ENCODE peak calls at places on chromosomes 5 and 9, in nine cellular contexts. One of them, this sample, is unnamed.

GRCh38 chr5:176700239-176700847 is 53.1 kb downstream of the TSPAN17 start:
- DNase-seq in anterior cingulate cortex: peak; percentile 22
- DNase-seq in Caki2: no peak
- DNase-seq in right lobe of liver: no peak
- DNase-seq in left cardiac atrium: no peak
- DNase-seq in GM12878: no peak
- DNase-seq in activated CD8-positive, alpha-beta memory T cell treated with anti-CD3 and anti-CD28 coated beads for 1 hour: no peak
- DNase-seq in IMR-90: no peak
- DNase-seq in stimulated activated CD4-positive, alpha-beta T cell treated with anti-CD3 and anti-CD28 coated beads, TNF-alpha, amount 100 ng/mL, for 1 hour: no peak
- DNase-seq in this sample: peak; percentile 7

GRCh38 chr5:16464664-16465543 is 696 bp downstream of the ZNF622 start:
- DNase-seq in anterior cingulate cortex: no peak
- DNase-seq in Caki2: no peak
- DNase-seq in right lobe of liver: no peak
- DNase-seq in left cardiac atrium: no peak
- DNase-seq in GM12878: no peak
- DNase-seq in activated CD8-positive, alpha-beta memory T cell treated with anti-CD3 and anti-CD28 coated beads for 1 hour: no peak
- DNase-seq in IMR-90: no peak
- DNase-seq in stimulated activated CD4-positive, alpha-beta T cell treated with anti-CD3 and anti-CD28 coated beads, TNF-alpha, amount 100 ng/mL, for 1 hour: no peak
- DNase-seq in this sample: peak; percentile 33

GRCh38 chr5:78927657-78928282 is 57.3 kb downstream of the ARSB start:
- DNase-seq in anterior cingulate cortex: no peak
- DNase-seq in Caki2: peak; percentile 67
- DNase-seq in right lobe of liver: no peak
- DNase-seq in left cardiac atrium: no peak
- DNase-seq in GM12878: no peak
- DNase-seq in activated CD8-positive, alpha-beta memory T cell treated with anti-CD3 and anti-CD28 coated beads for 1 hour: no peak
- DNase-seq in IMR-90: peak; percentile 84
- DNase-seq in stimulated activated CD4-positive, alpha-beta T cell treated with anti-CD3 and anti-CD28 coated beads, TNF-alpha, amount 100 ng/mL, for 1 hour: no peak
- DNase-seq in this sample: no peak

GRCh38 chr5:143466632-143467031 is 63.1 kb upstream of the NR3C1 start:
- DNase-seq in anterior cingulate cortex: no peak
- DNase-seq in Caki2: no peak
- DNase-seq in right lobe of liver: no peak
- DNase-seq in left cardiac atrium: no peak
- DNase-seq in GM12878: no peak
- DNase-seq in activated CD8-positive, alpha-beta memory T cell treated with anti-CD3 and anti-CD28 coated beads for 1 hour: no peak
- DNase-seq in IMR-90: no peak
- DNase-seq in stimulated activated CD4-positive, alpha-beta T cell treated with anti-CD3 and anti-CD28 coated beads, TNF-alpha, amount 100 ng/mL, for 1 hour: no peak
- DNase-seq in this sample: no peak

GRCh38 chr5:6686916-6687409 is 26.3 kb upstream of the TENT4A start:
- DNase-seq in anterior cingulate cortex: no peak
- DNase-seq in Caki2: no peak
- DNase-seq in right lobe of liver: no peak
- DNase-seq in left cardiac atrium: peak; percentile 34
- DNase-seq in GM12878: no peak
- DNase-seq in activated CD8-positive, alpha-beta memory T cell treated with anti-CD3 and anti-CD28 coated beads for 1 hour: no peak
- DNase-seq in IMR-90: peak; percentile 60
- DNase-seq in stimulated activated CD4-positive, alpha-beta T cell treated with anti-CD3 and anti-CD28 coated beads, TNF-alpha, amount 100 ng/mL, for 1 hour: no peak
- DNase-seq in this sample: no peak

GRCh38 chr9:127720865-127721227 is 5.0 kb downstream of the TTC16 start:
- DNase-seq in anterior cingulate cortex: no peak
- DNase-seq in Caki2: no peak
- DNase-seq in right lobe of liver: no peak
- DNase-seq in left cardiac atrium: no peak
- DNase-seq in GM12878: no peak
- DNase-seq in activated CD8-positive, alpha-beta memory T cell treated with anti-CD3 and anti-CD28 coated beads for 1 hour: no peak
- DNase-seq in IMR-90: no peak
- DNase-seq in stimulated activated CD4-positive, alpha-beta T cell treated with anti-CD3 and anti-CD28 coated beads, TNF-alpha, amount 100 ng/mL, for 1 hour: no peak
- DNase-seq in this sample: no peak

GRCh38 chr5:101018299-101018698 is 115.2 kb upstream of the ST8SIA4 start:
- DNase-seq in anterior cingulate cortex: no peak
- DNase-seq in Caki2: no peak
- DNase-seq in right lobe of liver: no peak
- DNase-seq in left cardiac atrium: no peak
- DNase-seq in GM12878: no peak
- DNase-seq in activated CD8-positive, alpha-beta memory T cell treated with anti-CD3 and anti-CD28 coated beads for 1 hour: no peak
- DNase-seq in IMR-90: no peak
- DNase-seq in stimulated activated CD4-positive, alpha-beta T cell treated with anti-CD3 and anti-CD28 coated beads, TNF-alpha, amount 100 ng/mL, for 1 hour: no peak
- DNase-seq in this sample: no peak

GRCh38 chr9:107067715-107068416 is 204.9 kb downstream of the ZNF462 start:
- DNase-seq in anterior cingulate cortex: no peak
- DNase-seq in Caki2: no peak
- DNase-seq in right lobe of liver: no peak
- DNase-seq in left cardiac atrium: no peak
- DNase-seq in GM12878: no peak
- DNase-seq in activated CD8-positive, alpha-beta memory T cell treated with anti-CD3 and anti-CD28 coated beads for 1 hour: no peak
- DNase-seq in IMR-90: no peak
- DNase-seq in stimulated activated CD4-positive, alpha-beta T cell treated with anti-CD3 and anti-CD28 coated beads, TNF-alpha, amount 100 ng/mL, for 1 hour: no peak
- DNase-seq in this sample: no peak

GRCh38 chr5:177128551-177128976 is 5.0 kb upstream of the NSD1 start:
- DNase-seq in anterior cingulate cortex: no peak
- DNase-seq in Caki2: no peak
- DNase-seq in right lobe of liver: no peak
- DNase-seq in left cardiac atrium: peak; percentile 41
- DNase-seq in GM12878: no peak
- DNase-seq in activated CD8-positive, alpha-beta memory T cell treated with anti-CD3 and anti-CD28 coated beads for 1 hour: no peak
- DNase-seq in IMR-90: no peak
- DNase-seq in stimulated activated CD4-positive, alpha-beta T cell treated with anti-CD3 and anti-CD28 coated beads, TNF-alpha, amount 100 ng/mL, for 1 hour: no peak
- DNase-seq in this sample: no peak

GRCh38 chr5:103375356-103375755 is 116.8 kb downstream of the MACIR start:
- DNase-seq in anterior cingulate cortex: no peak
- DNase-seq in Caki2: no peak
- DNase-seq in right lobe of liver: no peak
- DNase-seq in left cardiac atrium: no peak
- DNase-seq in GM12878: no peak
- DNase-seq in activated CD8-positive, alpha-beta memory T cell treated with anti-CD3 and anti-CD28 coated beads for 1 hour: no peak
- DNase-seq in IMR-90: peak; percentile 92
- DNase-seq in stimulated activated CD4-positive, alpha-beta T cell treated with anti-CD3 and anti-CD28 coated beads, TNF-alpha, amount 100 ng/mL, for 1 hour: no peak
- DNase-seq in this sample: no peak

GRCh38 chr5:164048527-164048926 is 543.1 kb downstream of the MAT2B start:
- DNase-seq in anterior cingulate cortex: no peak
- DNase-seq in Caki2: no peak
- DNase-seq in right lobe of liver: no peak
- DNase-seq in left cardiac atrium: no peak
- DNase-seq in GM12878: no peak
- DNase-seq in activated CD8-positive, alpha-beta memory T cell treated with anti-CD3 and anti-CD28 coated beads for 1 hour: no peak
- DNase-seq in IMR-90: peak; percentile 44
- DNase-seq in stimulated activated CD4-positive, alpha-beta T cell treated with anti-CD3 and anti-CD28 coated beads, TNF-alpha, amount 100 ng/mL, for 1 hour: no peak
- DNase-seq in this sample: no peak

GRCh38 chr9:135227641-135228251 is 140.3 kb downstream of the OLFM1 start:
- DNase-seq in anterior cingulate cortex: no peak
- DNase-seq in Caki2: no peak
- DNase-seq in right lobe of liver: peak; percentile 30
- DNase-seq in left cardiac atrium: no peak
- DNase-seq in GM12878: no peak
- DNase-seq in activated CD8-positive, alpha-beta memory T cell treated with anti-CD3 and anti-CD28 coated beads for 1 hour: no peak
- DNase-seq in IMR-90: no peak
- DNase-seq in stimulated activated CD4-positive, alpha-beta T cell treated with anti-CD3 and anti-CD28 coated beads, TNF-alpha, amount 100 ng/mL, for 1 hour: no peak
- DNase-seq in this sample: no peak

GRCh38 chr5:159304961-159305595 is 25.2 kb downstream of the IL12B start:
- DNase-seq in anterior cingulate cortex: no peak
- DNase-seq in Caki2: peak; percentile 30
- DNase-seq in right lobe of liver: no peak
- DNase-seq in left cardiac atrium: no peak
- DNase-seq in GM12878: no peak
- DNase-seq in activated CD8-positive, alpha-beta memory T cell treated with anti-CD3 and anti-CD28 coated beads for 1 hour: no peak
- DNase-seq in IMR-90: peak; percentile 33
- DNase-seq in stimulated activated CD4-positive, alpha-beta T cell treated with anti-CD3 and anti-CD28 coated beads, TNF-alpha, amount 100 ng/mL, for 1 hour: no peak
- DNase-seq in this sample: no peak

GRCh38 chr5:16931334-16932110 is 4.6 kb downstream of the MYO10 start:
- DNase-seq in anterior cingulate cortex: no peak
- DNase-seq in Caki2: peak; percentile 53
- DNase-seq in right lobe of liver: no peak
- DNase-seq in left cardiac atrium: no peak
- DNase-seq in GM12878: no peak
- DNase-seq in activated CD8-positive, alpha-beta memory T cell treated with anti-CD3 and anti-CD28 coated beads for 1 hour: no peak
- DNase-seq in IMR-90: no peak
- DNase-seq in stimulated activated CD4-positive, alpha-beta T cell treated with anti-CD3 and anti-CD28 coated beads, TNF-alpha, amount 100 ng/mL, for 1 hour: no peak
- DNase-seq in this sample: no peak

GRCh38 chr9:96420468-96421219 is 2.5 kb upstream of the ZNF367 start:
- DNase-seq in anterior cingulate cortex: no peak
- DNase-seq in Caki2: peak; percentile 97
- DNase-seq in right lobe of liver: peak; percentile 73
- DNase-seq in left cardiac atrium: no peak
- DNase-seq in GM12878: peak; percentile 61
- DNase-seq in activated CD8-positive, alpha-beta memory T cell treated with anti-CD3 and anti-CD28 coated beads for 1 hour: no peak
- DNase-seq in IMR-90: peak; percentile 89
- DNase-seq in stimulated activated CD4-positive, alpha-beta T cell treated with anti-CD3 and anti-CD28 coated beads, TNF-alpha, amount 100 ng/mL, for 1 hour: no peak
- DNase-seq in this sample: peak; percentile 71

GRCh38 chr9:118992813-118993747 is 376.2 kb downstream of the BRINP1 start:
- DNase-seq in anterior cingulate cortex: no peak
- DNase-seq in Caki2: peak; percentile 40
- DNase-seq in right lobe of liver: peak; percentile 67
- DNase-seq in left cardiac atrium: no peak
- DNase-seq in GM12878: no peak
- DNase-seq in activated CD8-positive, alpha-beta memory T cell treated with anti-CD3 and anti-CD28 coated beads for 1 hour: no peak
- DNase-seq in IMR-90: no peak
- DNase-seq in stimulated activated CD4-positive, alpha-beta T cell treated with anti-CD3 and anti-CD28 coated beads, TNF-alpha, amount 100 ng/mL, for 1 hour: no peak
- DNase-seq in this sample: no peak

GRCh38 chr9:112086627-112087026 is 88.5 kb downstream of the SUSD1 start:
- DNase-seq in anterior cingulate cortex: no peak
- DNase-seq in Caki2: peak; percentile 41
- DNase-seq in right lobe of liver: no peak
- DNase-seq in left cardiac atrium: no peak
- DNase-seq in GM12878: no peak
- DNase-seq in activated CD8-positive, alpha-beta memory T cell treated with anti-CD3 and anti-CD28 coated beads for 1 hour: no peak
- DNase-seq in IMR-90: peak; percentile 43
- DNase-seq in stimulated activated CD4-positive, alpha-beta T cell treated with anti-CD3 and anti-CD28 coated beads, TNF-alpha, amount 100 ng/mL, for 1 hour: no peak
- DNase-seq in this sample: peak; percentile 12

GRCh38 chr5:173233347-173234128 is 1.5 kb downstream of the NKX2-5 start:
- DNase-seq in anterior cingulate cortex: no peak
- DNase-seq in Caki2: no peak
- DNase-seq in right lobe of liver: no peak
- DNase-seq in left cardiac atrium: no peak
- DNase-seq in GM12878: no peak
- DNase-seq in activated CD8-positive, alpha-beta memory T cell treated with anti-CD3 and anti-CD28 coated beads for 1 hour: no peak
- DNase-seq in IMR-90: no peak
- DNase-seq in stimulated activated CD4-positive, alpha-beta T cell treated with anti-CD3 and anti-CD28 coated beads, TNF-alpha, amount 100 ng/mL, for 1 hour: no peak
- DNase-seq in this sample: no peak

GRCh38 chr5:60803712-60804111 is 40.4 kb downstream of the ELOVL7 start:
- DNase-seq in anterior cingulate cortex: no peak
- DNase-seq in Caki2: no peak
- DNase-seq in right lobe of liver: no peak
- DNase-seq in left cardiac atrium: no peak
- DNase-seq in GM12878: no peak
- DNase-seq in activated CD8-positive, alpha-beta memory T cell treated with anti-CD3 and anti-CD28 coated beads for 1 hour: no peak
- DNase-seq in IMR-90: no peak
- DNase-seq in stimulated activated CD4-positive, alpha-beta T cell treated with anti-CD3 and anti-CD28 coated beads, TNF-alpha, amount 100 ng/mL, for 1 hour: no peak
- DNase-seq in this sample: no peak

GRCh38 chr9:85723220-85723619 is 18.5 kb downstream of the AGTPBP1 start:
- DNase-seq in anterior cingulate cortex: no peak
- DNase-seq in Caki2: no peak
- DNase-seq in right lobe of liver: no peak
- DNase-seq in left cardiac atrium: no peak
- DNase-seq in GM12878: no peak
- DNase-seq in activated CD8-positive, alpha-beta memory T cell treated with anti-CD3 and anti-CD28 coated beads for 1 hour: peak; percentile 42
- DNase-seq in IMR-90: no peak
- DNase-seq in stimulated activated CD4-positive, alpha-beta T cell treated with anti-CD3 and anti-CD28 coated beads, TNF-alpha, amount 100 ng/mL, for 1 hour: peak; percentile 10
- DNase-seq in this sample: no peak

GRCh38 chr5:59506285-59506877 is 387.1 kb downstream of the PDE4D start:
- DNase-seq in anterior cingulate cortex: no peak
- DNase-seq in Caki2: no peak
- DNase-seq in right lobe of liver: no peak
- DNase-seq in left cardiac atrium: no peak
- DNase-seq in GM12878: no peak
- DNase-seq in activated CD8-positive, alpha-beta memory T cell treated with anti-CD3 and anti-CD28 coated beads for 1 hour: no peak
- DNase-seq in IMR-90: peak; percentile 28
- DNase-seq in stimulated activated CD4-positive, alpha-beta T cell treated with anti-CD3 and anti-CD28 coated beads, TNF-alpha, amount 100 ng/mL, for 1 hour: no peak
- DNase-seq in this sample: peak; percentile 57

GRCh38 chr9:8241201-8241600 is 441.6 kb upstream of the DMAC1 start:
- DNase-seq in anterior cingulate cortex: no peak
- DNase-seq in Caki2: no peak
- DNase-seq in right lobe of liver: no peak
- DNase-seq in left cardiac atrium: no peak
- DNase-seq in GM12878: no peak
- DNase-seq in activated CD8-positive, alpha-beta memory T cell treated with anti-CD3 and anti-CD28 coated beads for 1 hour: no peak
- DNase-seq in IMR-90: no peak
- DNase-seq in stimulated activated CD4-positive, alpha-beta T cell treated with anti-CD3 and anti-CD28 coated beads, TNF-alpha, amount 100 ng/mL, for 1 hour: no peak
- DNase-seq in this sample: no peak

GRCh38 chr5:16713386-16713928 is 96.7 kb upstream of the RETREG1 start:
- DNase-seq in anterior cingulate cortex: peak; percentile 55
- DNase-seq in Caki2: peak; percentile 17
- DNase-seq in right lobe of liver: no peak
- DNase-seq in left cardiac atrium: no peak
- DNase-seq in GM12878: no peak
- DNase-seq in activated CD8-positive, alpha-beta memory T cell treated with anti-CD3 and anti-CD28 coated beads for 1 hour: no peak
- DNase-seq in IMR-90: peak; percentile 38
- DNase-seq in stimulated activated CD4-positive, alpha-beta T cell treated with anti-CD3 and anti-CD28 coated beads, TNF-alpha, amount 100 ng/mL, for 1 hour: no peak
- DNase-seq in this sample: no peak

GRCh38 chr5:79157289-79157688 is 45.7 kb downstream of the BHMT start:
- DNase-seq in anterior cingulate cortex: no peak
- DNase-seq in Caki2: no peak
- DNase-seq in right lobe of liver: no peak
- DNase-seq in left cardiac atrium: no peak
- DNase-seq in GM12878: no peak
- DNase-seq in activated CD8-positive, alpha-beta memory T cell treated with anti-CD3 and anti-CD28 coated beads for 1 hour: no peak
- DNase-seq in IMR-90: no peak
- DNase-seq in stimulated activated CD4-positive, alpha-beta T cell treated with anti-CD3 and anti-CD28 coated beads, TNF-alpha, amount 100 ng/mL, for 1 hour: no peak
- DNase-seq in this sample: no peak

GRCh38 chr5:17895296-17896058 is 261.2 kb downstream of the TAF11L14 start:
- DNase-seq in anterior cingulate cortex: no peak
- DNase-seq in Caki2: no peak
- DNase-seq in right lobe of liver: no peak
- DNase-seq in left cardiac atrium: no peak
- DNase-seq in GM12878: no peak
- DNase-seq in activated CD8-positive, alpha-beta memory T cell treated with anti-CD3 and anti-CD28 coated beads for 1 hour: no peak
- DNase-seq in IMR-90: no peak
- DNase-seq in stimulated activated CD4-positive, alpha-beta T cell treated with anti-CD3 and anti-CD28 coated beads, TNF-alpha, amount 100 ng/mL, for 1 hour: no peak
- DNase-seq in this sample: no peak

This sample was measured in OCI-LY7.